ENCODE peak calls at places on chromosomes 3 and 15, in seven cellular contexts. B is SJCRH30, A is head of caudate nucleus, Q is RCC 7860, P is cerebellar cortex, M is pancreas, F is DMS79 treated with DMSO at 0.1 percent for 48 hours. S is an unnamed sample.

GRCh38 chr3:150253622-150254021 is 154.5 kb upstream of the TSC22D2 start:
- DNase-seq in B (peak; percentile 54), A (no peak), Q (peak; percentile 65), P (no peak), M (no peak), F (peak; percentile 41), S (no peak)

GRCh38 chr3:27483117-27484001 is 825 bp downstream of the SLC4A7 start:
- DNase-seq in B (peak; percentile 63), A (peak; percentile 54), Q (peak; percentile 54), P (peak; percentile 69), M (peak; percentile 42), F (peak; percentile 36), S (peak; percentile 65)

GRCh38 chr3:164458986-164459385 is 619.3 kb downstream of the SI start:
- DNase-seq in B (peak; percentile 7), A (no peak), Q (peak; percentile 88), P (no peak), M (no peak), F (no peak), S (no peak)

GRCh38 chr3:136078421-136079364 is 113.2 kb downstream of the PPP2R3A start:
- DNase-seq in B (no peak), A (no peak), Q (peak; percentile 21), P (peak; percentile 48), M (no peak), F (peak; percentile 24), S (no peak)

GRCh38 chr3:134373942-134374790 is at the start of gene AMOTL2:
- DNase-seq in B (peak; percentile 95), A (peak; percentile 90), Q (peak; percentile 88), P (peak; percentile 86), M (peak; percentile 87), F (peak; percentile 68), S (peak; percentile 98)

GRCh38 chr3:112092439-112093179 is 6.4 kb downstream of the C3orf52 start:
- DNase-seq in B (no peak), A (no peak), Q (peak; percentile 39), P (no peak), M (no peak), F (no peak), S (peak; percentile 37)

GRCh38 chr3:23981955-23982354 is 36.9 kb downstream of the NR1D2 start:
- DNase-seq in B (peak; percentile 38), A (no peak), Q (no peak), P (peak; percentile 27), M (no peak), F (no peak), S (no peak)

GRCh38 chr3:141795719-141796435 is 32.7 kb downstream of the GRK7 start:
- DNase-seq in B (peak; percentile 36), A (no peak), Q (no peak), P (no peak), M (no peak), F (peak; percentile 94), S (peak; percentile 41)

GRCh38 chr15:95875141-95875643 is 455.3 kb upstream of the NR2F2 start:
- DNase-seq in B (no peak), A (no peak), Q (no peak), P (no peak), M (no peak), F (no peak), S (no peak)

GRCh38 chr3:14537590-14538450 is 2.3 kb downstream of the GRIP2 start:
- DNase-seq in B (peak; percentile 55), A (no peak), Q (no peak), P (peak; percentile 9), M (no peak), F (no peak), S (no peak)

GRCh38 chr15:48976444-48977088 is 12.8 kb upstream of the SHC4 start:
- DNase-seq in B (peak; percentile 38), A (peak; percentile 44), Q (no peak), P (no peak), M (no peak), F (no peak), S (no peak)

S was measured in neural progenitor cell.